ENCODE peak calls at places on chromosomes 7 and 10, in six cellular contexts. I is right cardiac atrium, X is NCI-H1105, C is DMS53, T is HuH-7, G is HEK293T. L is an unnamed sample.

GRCh38 chr10:79331226-79331625 is 16.0 kb upstream of the PPIF start:
- DNase-seq in G (no peak), I (no peak), X (no peak), T (no peak), C (peak; percentile 29), L (no peak)

GRCh38 chr10:9427208-9427607 is 1372.7 kb downstream of the GATA3 start:
- DNase-seq in G (no peak), C (no peak), I (no peak), X (no peak), T (no peak), L (no peak)

GRCh38 chr7:70571403-70571911 is 560.5 kb upstream of the GALNT17 start:
- DNase-seq in T (no peak), X (no peak), I (no peak), C (peak; percentile 81), G (no peak), L (peak; percentile 86)

GRCh38 chr10:44341901-44342300 is 43.0 kb downstream of the CXCL12 start:
- DNase-seq in X (no peak), G (no peak), I (no peak), T (no peak), C (no peak), L (no peak)

GRCh38 chr7:139075031-139075652 is 34.4 kb downstream of the ZC3HAV1 start:
- DNase-seq in C (peak; percentile 91), G (peak; percentile 83), I (peak; percentile 76), T (peak; percentile 66), X (peak; percentile 53), L (peak; percentile 89)

GRCh38 chr10:99534456-99534938 is 1.8 kb downstream of the NKX2-3 start:
- DNase-seq in I (no peak), C (peak; percentile 40), T (no peak), X (no peak), G (no peak), L (no peak)

GRCh38 chr7:113045379-113045778 is 41.2 kb downstream of the GPR85 start:
- DNase-seq in C (no peak), G (no peak), I (no peak), X (no peak), T (no peak), L (no peak)

GRCh38 chr7:76234931-76235441 is 33.3 kb downstream of the SRRM3 start:
- DNase-seq in C (peak; percentile 98), G (peak; percentile 97), X (peak; percentile 27), T (peak; percentile 83), I (peak; percentile 89), L (peak; percentile 40)

GRCh38 chr10:120982507-120982906 is 131.3 kb downstream of the WDR11 start:
- DNase-seq in G (no peak), I (no peak), T (no peak), C (no peak), X (no peak), L (no peak)

L was measured in HT-29.